ENCODE peak calls at places on chromosomes 16 and 17, in four cellular contexts. One of them, this sample, is unnamed.

GRCh38 chr16:24118126-24118821 is 137.9 kb upstream of the CACNG3 start:
- DNase-seq in HL-60: no peak
- DNase-seq in GM12891: no peak
- DNase-seq in K562: no peak
- DNase-seq in this sample: no peak

GRCh38 chr17:82202981-82203380 is 9.7 kb downstream of the CCDC57 start:
- DNase-seq in HL-60: no peak
- DNase-seq in GM12891: no peak
- DNase-seq in K562: no peak
- DNase-seq in this sample: no peak

GRCh38 chr17:72466199-72466598 is 345.4 kb downstream of the SOX9 start:
- DNase-seq in HL-60: no peak
- DNase-seq in GM12891: no peak
- DNase-seq in K562: no peak
- DNase-seq in this sample: peak

GRCh38 chr17:79353016-79353415 is 257.8 kb downstream of the RBFOX3 start:
- DNase-seq in HL-60: no peak
- DNase-seq in GM12891: no peak
- DNase-seq in K562: no peak
- DNase-seq in this sample: no peak

GRCh38 chr17:75475851-75476250 is 19.4 kb downstream of the TMEM94 start:
- DNase-seq in HL-60: no peak
- DNase-seq in GM12891: no peak
- DNase-seq in K562: no peak
- DNase-seq in this sample: no peak

GRCh38 chr17:2102931-2103398 is 48.1 kb downstream of the HIC1 start:
- DNase-seq in HL-60: no peak
- DNase-seq in GM12891: no peak
- DNase-seq in K562: no peak
- DNase-seq in this sample: no peak

GRCh38 chr17:11980813-11981212 is 16.5 kb downstream of the ZNF18 start:
- DNase-seq in HL-60: no peak
- DNase-seq in GM12891: no peak
- DNase-seq in K562: no peak
- DNase-seq in this sample: no peak

GRCh38 chr17:74386397-74386796 is 19.1 kb downstream of the GPR142 start:
- DNase-seq in HL-60: no peak
- DNase-seq in GM12891: no peak
- DNase-seq in K562: no peak
- DNase-seq in this sample: no peak

GRCh38 chr16:48556913-48557351 is 53.0 kb downstream of the N4BP1 start:
- DNase-seq in HL-60: no peak
- DNase-seq in GM12891: no peak
- DNase-seq in K562: no peak
- DNase-seq in this sample: peak

GRCh38 chr16:20401066-20401465 is 3.5 kb downstream of the PDILT start:
- DNase-seq in HL-60: no peak
- DNase-seq in GM12891: no peak
- DNase-seq in K562: no peak
- DNase-seq in this sample: no peak

GRCh38 chr17:57911834-57912673 is 43.2 kb downstream of the CUEDC1 start:
- DNase-seq in HL-60: no peak
- DNase-seq in GM12891: no peak
- DNase-seq in K562: no peak
- DNase-seq in this sample: no peak

DNA sequence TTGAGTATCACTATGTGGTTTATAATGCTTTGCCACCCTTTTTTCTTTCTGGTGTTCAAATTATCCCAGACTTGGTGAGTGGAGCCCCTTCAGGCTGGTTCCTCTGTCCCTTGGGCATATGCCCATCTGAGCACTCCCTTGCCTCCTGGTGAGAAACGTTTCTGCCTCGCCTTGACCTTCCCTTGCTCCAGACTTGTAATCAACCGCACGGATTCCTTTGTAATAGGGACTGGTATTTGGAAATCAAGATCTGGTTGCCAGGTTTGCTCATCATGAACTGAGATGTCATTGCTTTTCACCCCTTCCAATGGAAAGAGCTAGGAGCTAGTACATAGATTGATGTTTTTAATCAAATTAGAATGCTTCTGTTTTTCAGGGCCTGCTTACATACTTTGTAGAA is 43.7 kb downstream of the SEC14L1 start:
- DNase-seq in HL-60: no peak
- DNase-seq in GM12891: no peak
- DNase-seq in K562: no peak
- DNase-seq in this sample: no peak
- TF ChIP-seq SPI1 in HL-60: no peak
- TF ChIP-seq SPI1 in GM12891: no peak
- TF ChIP-seq SPI1 in K562: no peak
- TF ChIP-seq SPI1 in this sample: no peak

GRCh38 chr17:63700528-63701441 is 860 bp upstream of the LIMD2 start:
- DNase-seq in HL-60: no peak
- DNase-seq in GM12891: peak
- DNase-seq in K562: no peak
- DNase-seq in this sample: no peak
- TF ChIP-seq SPI1 in HL-60: no peak
- TF ChIP-seq SPI1 in GM12891: no peak
- TF ChIP-seq SPI1 in K562: no peak
- TF ChIP-seq SPI1 in this sample: no peak

GRCh38 chr17:33962857-33963655 is 292.0 kb upstream of the CCL2 start:
- DNase-seq in HL-60: no peak
- DNase-seq in GM12891: peak
- DNase-seq in K562: no peak
- DNase-seq in this sample: peak

GRCh38 chr17:33967608-33968349 is 287.3 kb upstream of the CCL2 start:
- DNase-seq in HL-60: no peak
- DNase-seq in GM12891: no peak
- DNase-seq in K562: no peak
- DNase-seq in this sample: no peak

GRCh38 chr17:33966410-33967063 is 288.5 kb upstream of the CCL2 start:
- DNase-seq in HL-60: no peak
- DNase-seq in GM12891: no peak
- DNase-seq in K562: no peak
- DNase-seq in this sample: no peak

GRCh38 chr17:33968350-33969044 is 286.6 kb upstream of the CCL2 start:
- DNase-seq in HL-60: no peak
- DNase-seq in GM12891: peak
- DNase-seq in K562: peak
- DNase-seq in this sample: peak

DNA sequence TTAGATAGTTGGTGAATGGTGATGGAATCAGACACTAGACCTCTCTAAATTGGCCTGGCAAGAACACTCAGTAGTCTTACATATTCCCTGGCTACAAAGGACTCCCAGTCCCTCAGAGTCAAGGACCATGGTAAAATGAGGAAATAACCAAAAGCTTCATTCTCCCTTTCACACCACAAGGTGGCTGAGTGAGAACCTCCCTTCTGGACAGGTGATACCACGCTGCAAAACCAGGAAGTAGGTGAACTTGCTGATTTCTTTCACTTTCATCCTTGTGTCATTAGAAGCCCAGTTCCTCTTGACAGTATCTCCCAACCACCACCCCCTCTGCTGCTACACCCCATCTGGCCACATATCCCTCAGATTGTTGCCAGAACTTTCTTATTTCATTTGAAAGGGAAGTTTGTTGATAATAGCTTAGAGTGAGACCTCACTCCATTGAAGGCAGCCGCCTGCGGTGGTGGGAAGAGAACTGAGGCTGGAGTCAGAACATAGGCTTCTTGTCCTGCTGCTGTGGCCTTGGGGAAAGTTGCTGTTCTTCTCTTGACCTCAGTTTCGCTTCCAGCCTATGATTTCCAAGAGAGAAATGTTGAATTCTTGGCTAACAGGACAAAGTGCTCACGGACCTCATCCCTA is 290.6 kb upstream of the CCL2 start:
- DNase-seq in HL-60: no peak
- DNase-seq in GM12891: peak
- DNase-seq in K562: peak
- DNase-seq in this sample: peak
- TF ChIP-seq SPI1 in HL-60: peak
- TF ChIP-seq SPI1 in GM12891: peak
- TF ChIP-seq SPI1 in K562: peak
- TF ChIP-seq SPI1 in this sample: peak

DNA sequence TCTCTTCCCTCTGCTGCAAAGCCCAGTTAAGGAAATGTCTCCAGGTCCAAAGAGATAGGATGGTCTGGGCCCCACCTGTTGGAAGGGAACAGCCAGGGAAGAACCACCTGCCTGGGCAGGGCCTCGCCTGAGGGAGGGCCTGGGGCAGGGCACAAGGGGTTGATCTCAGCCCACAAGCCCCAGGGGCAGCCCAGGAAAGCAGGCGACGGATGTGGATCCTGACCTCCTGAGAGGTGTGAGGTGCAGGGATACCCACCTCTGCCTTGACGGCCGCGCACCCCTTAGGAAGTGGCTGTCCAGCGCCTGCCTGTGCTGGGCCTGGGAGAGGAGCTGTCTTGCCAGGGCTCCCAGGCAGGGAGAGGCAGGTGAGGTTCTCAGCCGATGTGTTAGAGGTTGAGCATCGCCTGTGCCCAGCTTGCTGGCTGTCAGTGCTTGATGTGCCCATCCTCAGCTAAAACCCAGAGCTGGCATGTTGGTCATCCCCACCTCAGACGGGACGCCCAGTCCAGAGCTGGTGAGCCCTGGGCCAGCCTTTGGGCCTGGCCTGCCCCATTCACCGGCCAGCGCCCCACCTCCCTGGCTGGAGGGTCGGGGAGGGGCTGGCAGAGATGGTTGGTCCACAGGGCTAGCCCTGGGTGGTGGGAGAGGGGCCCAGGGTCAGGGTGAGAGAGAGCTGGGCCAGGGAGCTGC is 434 bp downstream of the CEMP1 start:
- DNase-seq in HL-60: no peak
- DNase-seq in GM12891: no peak
- DNase-seq in K562: no peak
- DNase-seq in this sample: no peak
- TF ChIP-seq SPI1 in HL-60: no peak
- TF ChIP-seq SPI1 in GM12891: no peak
- TF ChIP-seq SPI1 in K562: no peak
- TF ChIP-seq SPI1 in this sample: no peak

DNA sequence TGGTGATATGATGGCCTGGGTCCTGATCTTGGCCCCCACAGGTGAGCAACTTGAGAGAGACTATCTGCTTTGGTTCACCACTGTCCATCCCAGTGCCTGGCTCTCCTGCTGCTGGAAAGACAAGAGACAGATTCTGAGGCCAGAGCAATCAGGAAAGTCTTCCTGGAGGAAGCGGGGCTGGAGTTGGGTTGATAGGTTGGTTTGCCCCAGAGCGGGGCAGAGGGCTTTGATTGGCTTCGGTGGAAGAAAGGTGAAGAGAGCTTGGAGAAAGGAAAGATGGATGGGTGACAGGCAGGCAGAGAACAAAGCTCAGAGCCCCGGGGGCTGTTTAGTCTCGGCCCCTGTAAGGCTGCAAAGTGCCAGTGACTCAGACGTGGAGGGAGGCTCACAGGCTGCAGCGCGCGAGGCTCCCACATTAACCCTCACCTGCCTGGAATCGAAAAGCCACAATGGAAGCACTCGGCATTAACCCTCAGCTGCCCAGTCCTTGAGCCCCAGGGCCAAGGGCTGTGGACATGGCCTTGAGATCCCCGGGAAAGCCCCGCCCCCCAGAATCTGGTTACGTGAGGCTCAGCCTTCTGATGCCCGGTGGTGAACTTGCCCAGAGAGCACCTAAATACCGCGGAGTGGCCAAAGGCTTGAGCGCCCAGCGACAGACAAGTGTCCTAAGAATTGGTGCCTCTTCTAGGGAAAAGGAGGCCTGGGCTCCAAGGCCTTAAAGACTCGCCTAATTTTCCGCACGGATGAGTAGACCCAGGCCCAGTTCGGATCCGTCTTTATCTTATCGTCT is 988 bp upstream of the CPNE2 start:
- DNase-seq in HL-60: no peak
- DNase-seq in GM12891: no peak
- DNase-seq in K562: no peak
- DNase-seq in this sample: no peak
- TF ChIP-seq SPI1 in HL-60: no peak
- TF ChIP-seq SPI1 in GM12891: no peak
- TF ChIP-seq SPI1 in K562: no peak
- TF ChIP-seq SPI1 in this sample: no peak

GRCh38 chr17:48095611-48096010 is 5.7 kb downstream of the CBX1 start:
- DNase-seq in HL-60: no peak
- DNase-seq in GM12891: no peak
- DNase-seq in K562: no peak
- DNase-seq in this sample: no peak
- TF ChIP-seq SPI1 in HL-60: no peak
- TF ChIP-seq SPI1 in GM12891: no peak
- TF ChIP-seq SPI1 in K562: no peak
- TF ChIP-seq SPI1 in this sample: no peak

GRCh38 chr16:22018559-22018958 is 10.6 kb downstream of the MOSMO start:
- DNase-seq in HL-60: no peak
- DNase-seq in GM12891: no peak
- DNase-seq in K562: no peak
- DNase-seq in this sample: no peak
- TF ChIP-seq SPI1 in HL-60: no peak
- TF ChIP-seq SPI1 in GM12891: no peak
- TF ChIP-seq SPI1 in K562: no peak
- TF ChIP-seq SPI1 in this sample: no peak

GRCh38 chr17:8064590-8065019 is 22.9 kb downstream of the ALOX12B start:
- DNase-seq in HL-60: no peak
- DNase-seq in GM12891: no peak
- DNase-seq in K562: no peak
- DNase-seq in this sample: no peak

GRCh38 chr17:8066841-8067775 is 20.4 kb downstream of the ALOX12B start:
- DNase-seq in HL-60: no peak
- DNase-seq in GM12891: no peak
- DNase-seq in K562: no peak
- DNase-seq in this sample: no peak

GRCh38 chr17:8062807-8063483 is 24.1 kb downstream of the ALOX15B start:
- DNase-seq in HL-60: no peak
- DNase-seq in GM12891: no peak
- DNase-seq in K562: peak
- DNase-seq in this sample: no peak

GRCh38 chr17:8062435-8062806 is 23.6 kb downstream of the ALOX15B start:
- DNase-seq in HL-60: no peak
- DNase-seq in GM12891: no peak
- DNase-seq in K562: no peak
- DNase-seq in this sample: no peak

GRCh38 chr17:8063761-8064589 is 23.5 kb downstream of the ALOX12B start:
- DNase-seq in HL-60: no peak
- DNase-seq in GM12891: no peak
- DNase-seq in K562: no peak
- DNase-seq in this sample: no peak
- TF ChIP-seq SPI1 in HL-60: no peak
- TF ChIP-seq SPI1 in GM12891: no peak
- TF ChIP-seq SPI1 in K562: no peak
- TF ChIP-seq SPI1 in this sample: no peak

DNA sequence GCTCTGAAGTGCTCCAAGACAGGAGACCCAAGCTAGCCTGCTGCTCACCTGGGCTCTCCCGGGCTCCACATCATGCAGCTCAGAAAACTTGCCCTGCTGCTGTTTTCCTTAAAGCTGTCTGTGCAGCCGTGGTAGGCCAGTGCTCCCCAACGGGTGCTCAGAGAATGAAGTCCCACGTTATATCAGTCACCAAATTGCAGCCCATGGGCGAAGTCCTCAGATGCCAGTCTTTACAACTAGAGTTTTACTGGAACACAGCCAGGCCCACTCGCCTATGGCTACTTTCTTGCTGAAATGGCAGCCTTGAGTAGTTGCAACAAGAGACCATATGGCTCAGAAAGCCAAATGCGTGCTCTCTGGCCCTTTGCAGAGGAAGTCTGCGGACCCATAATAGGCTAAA is 6.3 kb downstream of the CREBBP start:
- DNase-seq in HL-60: no peak
- DNase-seq in GM12891: no peak
- DNase-seq in K562: no peak
- DNase-seq in this sample: no peak
- TF ChIP-seq SPI1 in HL-60: no peak
- TF ChIP-seq SPI1 in GM12891: no peak
- TF ChIP-seq SPI1 in K562: no peak
- TF ChIP-seq SPI1 in this sample: no peak